ENCODE peak calls at places on chromosomes 12 and 14, in six cellular contexts. One of them, this sample, is unnamed.
A peak's percentile ranks its signal among the peaks of the same experiment; 100 is the strongest.

GRCh38 chr12:27667540-27667939 is 28.7 kb upstream of the REP15 start:
- DNase-seq in body of pancreas: no peak
- DNase-seq in IMR-90: peak; percentile 76
- DNase-seq in prostate gland: no peak
- DNase-seq in transverse colon: no peak
- DNase-seq in Peyer's patch: no peak
- DNase-seq in this sample: peak; percentile 20

GRCh38 chr12:13534645-13535398 is 338.3 kb downstream of the EMP1 start:
- DNase-seq in prostate gland: peak; percentile 10
- DNase-seq in Peyer's patch: peak; percentile 81
- DNase-seq in body of pancreas: peak; percentile 74
- DNase-seq in transverse colon: peak; percentile 68
- DNase-seq in IMR-90: peak; percentile 23
- DNase-seq in this sample: peak; percentile 24

GRCh38 chr12:70248916-70249315 is 5.7 kb downstream of the CNOT2 start:
- DNase-seq in Peyer's patch: no peak
- DNase-seq in body of pancreas: no peak
- DNase-seq in transverse colon: no peak
- DNase-seq in IMR-90: no peak
- DNase-seq in prostate gland: no peak
- DNase-seq in this sample: no peak

GRCh38 chr12:55829967-55830600 is 697 bp upstream of the DNAJC14 start:
- DNase-seq in IMR-90: no peak
- DNase-seq in prostate gland: peak; percentile 27
- DNase-seq in body of pancreas: peak; percentile 70
- DNase-seq in transverse colon: peak; percentile 64
- DNase-seq in Peyer's patch: peak; percentile 73
- DNase-seq in this sample: no peak

GRCh38 chr12:67650127-67650495 is 1.6 kb downstream of the DYRK2 start:
- DNase-seq in transverse colon: no peak
- DNase-seq in body of pancreas: peak; percentile 56
- DNase-seq in Peyer's patch: no peak
- DNase-seq in prostate gland: peak; percentile 46
- DNase-seq in IMR-90: no peak
- DNase-seq in this sample: peak; percentile 15

GRCh38 chr14:80576401-80576800 is 365.1 kb upstream of the DIO2 start:
- DNase-seq in transverse colon: no peak
- DNase-seq in prostate gland: no peak
- DNase-seq in IMR-90: no peak
- DNase-seq in Peyer's patch: no peak
- DNase-seq in body of pancreas: no peak
- DNase-seq in this sample: no peak

GRCh38 chr12:28114488-28114887 is 75.8 kb upstream of the CCDC91 start:
- DNase-seq in prostate gland: no peak
- DNase-seq in Peyer's patch: no peak
- DNase-seq in IMR-90: peak; percentile 51
- DNase-seq in body of pancreas: no peak
- DNase-seq in transverse colon: no peak
- DNase-seq in this sample: no peak

GRCh38 chr12:58877243-58877743 is 43.0 kb downstream of the LRIG3 start:
- DNase-seq in transverse colon: no peak
- DNase-seq in prostate gland: peak; percentile 83
- DNase-seq in Peyer's patch: no peak
- DNase-seq in body of pancreas: peak; percentile 88
- DNase-seq in IMR-90: peak; percentile 100
- DNase-seq in this sample: no peak

GRCh38 chr12:115700896-115701465 is 576.5 kb downstream of the MED13L start:
- DNase-seq in transverse colon: no peak
- DNase-seq in IMR-90: no peak
- DNase-seq in Peyer's patch: no peak
- DNase-seq in prostate gland: no peak
- DNase-seq in body of pancreas: no peak
- DNase-seq in this sample: no peak

GRCh38 chr14:72443991-72444431 is 449.9 kb downstream of the DPF3 start:
- DNase-seq in body of pancreas: no peak
- DNase-seq in Peyer's patch: peak; percentile 59
- DNase-seq in transverse colon: no peak
- DNase-seq in IMR-90: no peak
- DNase-seq in prostate gland: no peak
- DNase-seq in this sample: no peak

GRCh38 chr12:100295764-100296555 is 29.0 kb downstream of the SCYL2 start:
- DNase-seq in IMR-90: peak; percentile 56
- DNase-seq in prostate gland: no peak
- DNase-seq in transverse colon: no peak
- DNase-seq in Peyer's patch: no peak
- DNase-seq in body of pancreas: no peak
- DNase-seq in this sample: no peak

GRCh38 chr12:71636704-71637115 is 26.9 kb downstream of the ZFC3H1 start:
- DNase-seq in transverse colon: no peak
- DNase-seq in IMR-90: peak; percentile 72
- DNase-seq in Peyer's patch: no peak
- DNase-seq in prostate gland: peak; percentile 6
- DNase-seq in body of pancreas: no peak
- DNase-seq in this sample: no peak

GRCh38 chr14:68819260-68819691 is 26.4 kb upstream of the ZFP36L1 start:
- DNase-seq in Peyer's patch: peak; percentile 67
- DNase-seq in body of pancreas: no peak
- DNase-seq in IMR-90: peak; percentile 66
- DNase-seq in transverse colon: peak; percentile 59
- DNase-seq in prostate gland: no peak
- DNase-seq in this sample: no peak

GRCh38 chr14:81982056-81982455 is 448.4 kb upstream of the SEL1L start:
- DNase-seq in Peyer's patch: no peak
- DNase-seq in transverse colon: no peak
- DNase-seq in IMR-90: no peak
- DNase-seq in body of pancreas: no peak
- DNase-seq in prostate gland: no peak
- DNase-seq in this sample: no peak

GRCh38 chr12:125533434-125534029 is 468.3 kb downstream of the AACS start:
- DNase-seq in transverse colon: peak; percentile 25
- DNase-seq in body of pancreas: peak; percentile 63
- DNase-seq in IMR-90: no peak
- DNase-seq in Peyer's patch: no peak
- DNase-seq in prostate gland: no peak
- DNase-seq in this sample: no peak

GRCh38 chr14:32986791-32987545 is 48.3 kb downstream of the NPAS3 start:
- DNase-seq in prostate gland: no peak
- DNase-seq in body of pancreas: no peak
- DNase-seq in IMR-90: no peak
- DNase-seq in transverse colon: no peak
- DNase-seq in Peyer's patch: no peak
- DNase-seq in this sample: no peak

GRCh38 chr14:55556929-55557623 is 22.9 kb upstream of the KTN1 start:
- DNase-seq in prostate gland: peak; percentile 87
- DNase-seq in body of pancreas: peak; percentile 87
- DNase-seq in IMR-90: peak; percentile 84
- DNase-seq in Peyer's patch: peak; percentile 49
- DNase-seq in transverse colon: peak; percentile 67
- DNase-seq in this sample: peak; percentile 60

GRCh38 chr12:25979059-25979458 is 20.6 kb downstream of the RASSF8 start:
- DNase-seq in Peyer's patch: no peak
- DNase-seq in prostate gland: no peak
- DNase-seq in transverse colon: no peak
- DNase-seq in IMR-90: no peak
- DNase-seq in body of pancreas: no peak
- DNase-seq in this sample: no peak

GRCh38 chr14:98694541-98694940 is 577.5 kb downstream of the BCL11B start:
- DNase-seq in body of pancreas: no peak
- DNase-seq in transverse colon: no peak
- DNase-seq in Peyer's patch: no peak
- DNase-seq in IMR-90: no peak
- DNase-seq in prostate gland: no peak
- DNase-seq in this sample: no peak

GRCh38 chr14:37035401-37035800 is 137.0 kb downstream of the SLC25A21 start:
- DNase-seq in IMR-90: no peak
- DNase-seq in prostate gland: no peak
- DNase-seq in Peyer's patch: no peak
- DNase-seq in transverse colon: no peak
- DNase-seq in body of pancreas: no peak
- DNase-seq in this sample: no peak

GRCh38 chr14:22131749-22132476 is 457.1 kb downstream of the DAD1 start:
- DNase-seq in body of pancreas: no peak
- DNase-seq in IMR-90: peak; percentile 3
- DNase-seq in transverse colon: peak; percentile 30
- DNase-seq in Peyer's patch: peak; percentile 66
- DNase-seq in prostate gland: no peak
- DNase-seq in this sample: no peak

GRCh38 chr12:38890102-38890501 is 15.3 kb downstream of the CPNE8 start:
- DNase-seq in Peyer's patch: no peak
- DNase-seq in prostate gland: no peak
- DNase-seq in transverse colon: no peak
- DNase-seq in IMR-90: no peak
- DNase-seq in body of pancreas: no peak
- DNase-seq in this sample: no peak

GRCh38 chr14:94143711-94144110 is 14.3 kb upstream of the IFI27L2 start:
- DNase-seq in body of pancreas: no peak
- DNase-seq in prostate gland: no peak
- DNase-seq in transverse colon: no peak
- DNase-seq in IMR-90: no peak
- DNase-seq in Peyer's patch: no peak
- DNase-seq in this sample: no peak

GRCh38 chr14:58430156-58430555 is 2.6 kb downstream of the KIAA0586 start:
- DNase-seq in body of pancreas: no peak
- DNase-seq in transverse colon: no peak
- DNase-seq in prostate gland: no peak
- DNase-seq in Peyer's patch: no peak
- DNase-seq in IMR-90: peak; percentile 82
- DNase-seq in this sample: no peak

GRCh38 chr14:58426819-58427288 is 477 bp downstream of the TIMM9 start:
- DNase-seq in Peyer's patch: peak; percentile 74
- DNase-seq in prostate gland: peak; percentile 34
- DNase-seq in transverse colon: peak; percentile 59
- DNase-seq in body of pancreas: peak; percentile 70
- DNase-seq in IMR-90: peak; percentile 65
- DNase-seq in this sample: peak; percentile 45

GRCh38 chr14:58428011-58428807 is 690 bp downstream of the KIAA0586 start:
- DNase-seq in prostate gland: no peak
- DNase-seq in body of pancreas: no peak
- DNase-seq in transverse colon: peak; percentile 12
- DNase-seq in Peyer's patch: no peak
- DNase-seq in IMR-90: peak; percentile 63
- DNase-seq in this sample: no peak

GRCh38 chr14:58427289-58428010 is at the start of the genes KIAA0586 and TIMM9:
- DNase-seq in transverse colon: peak; percentile 97
- DNase-seq in Peyer's patch: peak; percentile 98
- DNase-seq in prostate gland: peak; percentile 92
- DNase-seq in body of pancreas: peak; percentile 94
- DNase-seq in IMR-90: peak; percentile 99
- DNase-seq in this sample: peak; percentile 95
- TF ChIP-seq POLR2A in transverse colon: peak; percentile 85
- TF ChIP-seq POLR2A in Peyer's patch: peak; percentile 65
- TF ChIP-seq POLR2A in prostate gland: peak; percentile 73
- TF ChIP-seq POLR2A in body of pancreas: peak; percentile 88
- TF ChIP-seq POLR2A in IMR-90: peak; percentile 72
- TF ChIP-seq POLR2A in this sample: peak; percentile 90

DNA sequence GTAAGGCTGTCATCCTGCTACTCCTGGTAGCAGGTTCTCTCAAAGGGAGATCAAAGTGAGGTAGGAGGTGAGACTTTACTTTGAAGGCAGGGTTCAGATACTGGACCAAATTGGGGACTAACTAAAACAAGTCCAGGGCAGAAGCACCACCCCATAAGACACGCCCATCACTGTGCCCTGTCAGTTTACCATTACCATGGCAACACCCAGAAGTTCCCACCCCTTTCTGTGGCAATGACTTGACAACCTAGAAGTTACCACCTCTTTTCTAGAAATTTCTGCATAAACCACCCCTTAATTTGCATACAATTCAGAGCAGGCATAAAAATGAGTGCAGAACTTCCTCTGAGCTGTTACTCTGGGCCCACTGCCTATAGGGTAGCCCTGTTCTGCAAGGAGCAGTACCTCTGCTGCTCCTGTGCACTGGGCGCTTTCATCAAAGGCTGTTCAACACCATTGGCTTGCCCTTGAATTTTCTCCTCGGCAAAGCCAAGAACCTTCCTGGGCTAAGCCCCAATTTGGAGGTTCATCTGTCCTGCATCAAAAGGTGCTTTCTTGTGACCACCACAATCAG is 64.8 kb upstream of the MAX start:
- DNase-seq in transverse colon: no peak
- DNase-seq in body of pancreas: no peak
- DNase-seq in Peyer's patch: no peak
- DNase-seq in IMR-90: no peak
- DNase-seq in prostate gland: no peak
- DNase-seq in this sample: no peak
- TF ChIP-seq POLR2A in transverse colon: no peak
- TF ChIP-seq POLR2A in body of pancreas: no peak
- TF ChIP-seq POLR2A in Peyer's patch: no peak
- TF ChIP-seq POLR2A in IMR-90: no peak
- TF ChIP-seq POLR2A in prostate gland: no peak
- TF ChIP-seq POLR2A in this sample: no peak

GRCh38 chr12:111429760-111430417 is 24.2 kb downstream of the SH2B3 start:
- DNase-seq in transverse colon: no peak
- DNase-seq in Peyer's patch: peak; percentile 69
- DNase-seq in body of pancreas: no peak
- DNase-seq in prostate gland: no peak
- DNase-seq in IMR-90: no peak
- DNase-seq in this sample: no peak

GRCh38 chr12:111427417-111428074 is 21.8 kb downstream of the SH2B3 start:
- DNase-seq in body of pancreas: no peak
- DNase-seq in prostate gland: no peak
- DNase-seq in Peyer's patch: no peak
- DNase-seq in transverse colon: no peak
- DNase-seq in IMR-90: no peak
- DNase-seq in this sample: no peak

GRCh38 chr12:111428081-111428727 is 22.5 kb downstream of the SH2B3 start:
- DNase-seq in Peyer's patch: no peak
- DNase-seq in transverse colon: no peak
- DNase-seq in IMR-90: no peak
- DNase-seq in body of pancreas: no peak
- DNase-seq in prostate gland: no peak
- DNase-seq in this sample: no peak

GRCh38 chr12:111430418-111431353 is 25.0 kb downstream of the SH2B3 start:
- DNase-seq in prostate gland: no peak
- DNase-seq in IMR-90: no peak
- DNase-seq in body of pancreas: no peak
- DNase-seq in Peyer's patch: peak; percentile 73
- DNase-seq in transverse colon: no peak
- DNase-seq in this sample: no peak

GRCh38 chr12:111428728-111429175 is 23.0 kb downstream of the SH2B3 start:
- DNase-seq in Peyer's patch: peak; percentile 83
- DNase-seq in transverse colon: peak; percentile 70
- DNase-seq in IMR-90: no peak
- DNase-seq in body of pancreas: no peak
- DNase-seq in prostate gland: no peak
- DNase-seq in this sample: no peak
- TF ChIP-seq POLR2A in Peyer's patch: no peak
- TF ChIP-seq POLR2A in transverse colon: no peak
- TF ChIP-seq POLR2A in IMR-90: no peak
- TF ChIP-seq POLR2A in body of pancreas: no peak
- TF ChIP-seq POLR2A in prostate gland: no peak
- TF ChIP-seq POLR2A in this sample: no peak

DNA sequence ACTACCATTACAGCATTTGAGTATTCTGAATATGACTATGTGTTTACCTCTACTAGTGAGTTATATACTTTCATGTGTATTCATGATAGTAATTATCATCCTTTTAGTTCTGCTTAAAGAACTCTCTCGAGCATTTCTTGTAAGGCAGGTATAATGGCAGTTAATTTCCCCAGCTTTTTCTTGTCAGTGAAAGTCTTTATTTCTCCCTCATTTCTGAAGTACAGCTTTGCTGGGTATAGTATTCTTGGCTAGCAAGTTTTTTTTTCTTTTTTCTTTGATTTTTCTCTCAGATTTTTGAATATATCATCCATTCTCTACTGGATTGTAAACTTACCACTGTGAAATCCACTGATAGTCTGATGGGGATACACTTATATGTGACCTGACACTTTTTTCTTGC is 165.9 kb upstream of the ARHGAP5 start:
- DNase-seq in prostate gland: no peak
- DNase-seq in transverse colon: no peak
- DNase-seq in body of pancreas: no peak
- DNase-seq in Peyer's patch: no peak
- DNase-seq in IMR-90: no peak
- DNase-seq in this sample: no peak
- TF ChIP-seq POLR2A in prostate gland: no peak
- TF ChIP-seq POLR2A in transverse colon: no peak
- TF ChIP-seq POLR2A in body of pancreas: no peak
- TF ChIP-seq POLR2A in Peyer's patch: no peak
- TF ChIP-seq POLR2A in IMR-90: no peak
- TF ChIP-seq POLR2A in this sample: no peak